ENCODE peak calls at places on chromosomes 13 and 19, in four cellular contexts. C is DND-41, E is HepG2, R is GM23338. O is an unnamed sample. For H3K4me1, the result is how much of the 10 kb centered on the place peaks cover.

GRCh38 chr13:25292301-25292700 is 5.0 kb upstream of the MTMR6 start:
- DNase-seq in C (peak), E (no peak), R (peak), O (no peak)

GRCh38 chr19:39470724-39471339 is 9.8 kb upstream of the TIMM50 start:
- DNase-seq in C (no peak), E (no peak), R (no peak), O (no peak)

GRCh38 chr13:30408319-30409101 is 13.8 kb upstream of the UBE2L5 start:
- DNase-seq in C (no peak), E (peak), R (peak), O (peak)

GRCh38 chr13:112114391-112114790 is 47.4 kb downstream of the SOX1 start:
- DNase-seq in C (no peak), E (no peak), R (no peak), O (no peak)

GRCh38 chr13:113927661-113928581 is 46.0 kb downstream of the C13orf46 start:
- DNase-seq in C (no peak), E (no peak), R (no peak), O (peak)

GRCh38 chr19:42369433-42370067 is 20.5 kb downstream of the CNFN start:
- DNase-seq in C (no peak), E (no peak), R (no peak), O (no peak)

GRCh38 chr13:94660695-94661324 is 51.5 kb downstream of the SOX21 start:
- DNase-seq in C (no peak), E (no peak), R (peak), O (no peak)

GRCh38 chr13:113041293-113041690 is 64.3 kb upstream of the F7 start:
- DNase-seq in C (no peak), E (no peak), R (no peak), O (no peak)

GRCh38 chr19:2723747-2724146 is 2.6 kb upstream of the DIRAS1 start:
- DNase-seq in C (no peak), E (no peak), R (no peak), O (no peak)

GRCh38 chr19:39915101-39915847 is 19.2 kb downstream of the FCGBP start:
- DNase-seq in C (no peak), E (no peak), R (peak), O (peak)

GRCh38 chr13:50636007-50636704 is 207.3 kb downstream of the DLEU7 start:
- DNase-seq in C (no peak), E (no peak), R (peak), O (peak)

GRCh38 chr13:24650157-24650556 is 30.1 kb upstream of the ATP12A start:
- DNase-seq in C (no peak), E (no peak), R (no peak), O (no peak)

GRCh38 chr13:33945477-33945876 is 127.5 kb downstream of the RFC3 start:
- DNase-seq in C (no peak), E (no peak), R (no peak), O (no peak)

GRCh38 chr13:22110368-22110767 is 439.5 kb downstream of the FGF9 start:
- DNase-seq in C (no peak), E (no peak), R (no peak), O (no peak)

GRCh38 chr13:49637989-49638388 is 9.7 kb downstream of the ARL11 start:
- DNase-seq in C (no peak), E (no peak), R (no peak), O (no peak)

GRCh38 chr13:50127017-50127725 is 111.9 kb downstream of the KCNRG start:
- DNase-seq in C (no peak), E (no peak), R (peak), O (peak)

GRCh38 chr19:4428326-4428975 is 26.0 kb downstream of the CHAF1A start:
- DNase-seq in C (no peak), E (no peak), R (no peak), O (no peak)

GRCh38 chr19:54521022-54521859 is 18.6 kb downstream of the LAIR2 start:
- DNase-seq in C (no peak), E (no peak), R (no peak), O (no peak)

GRCh38 chr19:41018736-41019290 is 27.7 kb downstream of the CYP2B6 start:
- DNase-seq in C (no peak), E (no peak), R (no peak), O (no peak)

GRCh38 chr13:110886475-110887241 is 28.2 kb downstream of the ANKRD10 start:
- DNase-seq in C (no peak), E (no peak), R (peak), O (no peak)

GRCh38 chr13:62875118-62875640 is 1459.5 kb upstream of the PCDH20 start:
- DNase-seq in C (no peak), E (no peak), R (no peak), O (no peak)

GRCh38 chr13:113086991-113087922 is 18.3 kb upstream of the F7 start:
- DNase-seq in C (no peak), E (no peak), R (no peak), O (no peak)

GRCh38 chr13:111131048-111131447 is 15.9 kb downstream of the ARHGEF7 start:
- DNase-seq in C (no peak), E (no peak), R (no peak), O (no peak)

GRCh38 chr13:110713981-110714797 is 689 bp downstream of the ING1 start:
- DNase-seq in C (peak), E (peak), R (peak), O (peak)

GRCh38 chr19:35790981-35791813 is 15.8 kb downstream of the ARHGAP33 start:
- DNase-seq in C (peak), E (peak), R (peak), O (no peak)

GRCh38 chr13:45194081-45194939 is 6.5 kb downstream of the KCTD4 start:
- DNase-seq in C (no peak), E (no peak), R (peak), O (peak)

GRCh38 chr19:18520848-18521691 is 800 bp downstream of the ELL start:
- DNase-seq in C (peak), E (no peak), R (peak), O (peak)

GRCh38 chr19:4278460-4278901 is 585 bp upstream of the SHD start:
- DNase-seq in C (no peak), E (no peak), R (peak), O (no peak)

GRCh38 chr19:1081301-1082164 is 13.6 kb downstream of the POLR2E start:
- DNase-seq in C (no peak), E (no peak), R (peak), O (peak)

GRCh38 chr13:43304449-43304848 is 281.1 kb downstream of the DNAJC15 start:
- DNase-seq in C (no peak), E (no peak), R (no peak), O (no peak)

GRCh38 chr19:5681446-5682292 is 842 bp downstream of the HSD11B1L start:
- DNase-seq in C (no peak), E (no peak), R (no peak), O (peak)

GRCh38 chr19:11446652-11447301 is 11.3 kb downstream of the PRKCSH start:
- DNase-seq in C (peak), E (no peak), R (peak), O (peak)

GRCh38 chr19:37813340-37813739 is 34.0 kb upstream of the ZNF573 start:
- DNase-seq in C (no peak), E (no peak), R (peak), O (no peak)

GRCh38 chr13:26561636-26562537 is 4.4 kb downstream of the WASF3 start:
- DNase-seq in C (no peak), E (peak), R (peak), O (peak)

GRCh38 chr13:97121894-97122293 is 100.2 kb upstream of the MBNL2 start:
- DNase-seq in C (no peak), E (no peak), R (no peak), O (no peak)

GRCh38 chr13:96346846-96347367 is 257.0 kb downstream of the HS6ST3 start:
- DNase-seq in C (no peak), E (no peak), R (no peak), O (no peak)

GRCh38 chr19:40392894-40393517 is 3.0 kb upstream of the HIPK4 start:
- DNase-seq in C (no peak), E (peak), R (no peak), O (peak)

GRCh38 chr19:10292789-10293636 is 3.3 kb downstream of the ICAM5 start:
- DNase-seq in C (no peak), E (no peak), R (peak), O (no peak)

GRCh38 chr19:10290876-10291553 is 1.3 kb downstream of the ICAM5 start:
- DNase-seq in C (no peak), E (peak), R (peak), O (peak)

GRCh38 chr19:10292206-10292788 is 2.5 kb downstream of the ICAM5 start:
- DNase-seq in C (no peak), E (peak), R (peak), O (peak)

GRCh38 chr19:10290439-10290875 is 705 bp downstream of the ICAM5 start:
- DNase-seq in C (no peak), E (no peak), R (peak), O (no peak)

GRCh38 chr19:10291554-10292205 is 1.9 kb downstream of the ICAM5 start:
- DNase-seq in C (no peak), E (no peak), R (no peak), O (no peak)
- H3K4me1 ChIP-seq in C (under half), E (half or more), R (under half), O (under half)

DNA sequence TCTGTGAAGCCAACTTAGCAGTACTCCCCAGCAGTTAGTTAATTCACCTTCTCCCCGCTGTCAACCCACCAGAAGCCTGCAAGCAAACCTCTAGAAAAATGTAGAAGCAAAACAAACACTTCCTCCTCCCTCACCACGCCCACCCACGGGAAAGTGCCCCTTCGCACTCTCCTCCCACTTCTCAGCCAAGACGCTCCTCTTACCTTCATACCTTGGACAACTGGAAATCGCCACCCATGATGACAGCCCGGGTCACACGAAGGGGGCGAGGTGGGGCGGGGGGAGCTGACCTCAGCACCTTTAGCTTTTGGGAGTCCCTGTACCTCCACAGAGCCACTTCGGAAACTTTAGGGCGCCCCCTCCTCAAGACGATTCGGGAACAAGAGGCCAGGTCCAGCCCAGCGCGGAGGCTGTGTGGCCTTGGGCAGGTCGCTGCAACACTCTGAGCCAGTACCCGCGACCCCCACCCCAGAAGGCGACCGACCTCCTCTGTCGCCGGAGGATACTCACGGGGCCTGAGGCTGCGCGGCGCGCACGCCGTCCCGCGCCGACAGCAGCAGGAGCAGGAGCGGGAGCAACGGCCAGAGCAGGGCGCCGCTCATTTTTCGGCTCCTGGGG is 460 bp downstream of the CPAMD8 start:
- DNase-seq in C (no peak), E (no peak), R (peak), O (peak)
- H2AFZ ChIP-seq in C (no peak), E (no peak), R (peak), O (peak)

DNA sequence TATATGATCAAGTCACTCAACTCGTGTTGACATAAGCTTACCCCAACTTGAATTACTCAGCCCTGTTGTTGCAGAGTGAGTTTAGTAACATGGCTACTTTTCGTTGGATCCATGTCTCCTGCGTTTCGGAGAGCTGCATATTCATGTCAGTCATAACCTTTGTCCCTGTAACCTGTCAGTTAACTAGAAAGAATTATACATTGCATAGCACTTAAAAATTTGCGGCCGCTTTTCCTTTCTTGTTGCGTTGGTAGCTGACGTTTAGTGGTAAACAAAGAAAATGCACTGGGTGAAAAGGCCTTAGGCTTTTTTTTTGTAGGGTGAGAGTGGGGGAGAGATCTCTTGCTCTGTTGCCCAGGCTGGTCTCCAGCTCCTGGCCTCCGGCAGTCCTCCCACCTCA is 14.2 kb downstream of the ZNF507 start:
- DNase-seq in C (no peak), E (no peak), R (no peak), O (no peak)
- TF ChIP-seq CTCF in C (no peak), E (no peak), R (no peak), O (no peak)

DNA sequence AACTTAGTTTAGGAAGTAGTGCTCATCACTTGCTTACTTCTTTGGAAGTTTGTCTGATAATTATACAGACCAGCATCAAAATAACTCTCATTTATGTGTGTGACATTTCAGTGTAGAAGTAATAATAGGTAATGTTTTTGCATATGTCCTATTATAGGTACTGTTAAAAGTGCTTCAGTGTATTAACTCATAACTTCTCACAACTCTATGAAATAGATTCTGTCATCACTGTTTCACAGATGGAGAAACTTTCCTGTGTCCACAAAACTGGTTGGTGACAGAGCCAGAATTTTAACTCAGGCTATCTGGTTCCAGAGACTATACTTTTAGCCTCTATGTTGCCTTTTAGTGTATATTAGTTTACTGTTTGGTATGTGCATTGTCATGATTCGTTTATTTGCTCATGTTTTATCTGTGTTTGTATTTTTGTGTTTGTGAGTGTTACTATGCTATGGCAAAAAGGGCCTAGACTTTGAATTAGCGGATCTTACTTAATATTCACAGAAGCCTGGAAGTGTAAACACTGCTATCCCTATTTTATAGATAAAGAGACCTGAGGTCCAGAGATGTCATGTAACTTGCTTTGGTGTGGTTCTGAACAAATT is 12.7 kb downstream of the LPAR6 start:
- DNase-seq in C (no peak), E (peak), R (no peak), O (no peak)
- H3K4me1 ChIP-seq in C (under half), E (half or more), R (under half), O (under half)

DNA sequence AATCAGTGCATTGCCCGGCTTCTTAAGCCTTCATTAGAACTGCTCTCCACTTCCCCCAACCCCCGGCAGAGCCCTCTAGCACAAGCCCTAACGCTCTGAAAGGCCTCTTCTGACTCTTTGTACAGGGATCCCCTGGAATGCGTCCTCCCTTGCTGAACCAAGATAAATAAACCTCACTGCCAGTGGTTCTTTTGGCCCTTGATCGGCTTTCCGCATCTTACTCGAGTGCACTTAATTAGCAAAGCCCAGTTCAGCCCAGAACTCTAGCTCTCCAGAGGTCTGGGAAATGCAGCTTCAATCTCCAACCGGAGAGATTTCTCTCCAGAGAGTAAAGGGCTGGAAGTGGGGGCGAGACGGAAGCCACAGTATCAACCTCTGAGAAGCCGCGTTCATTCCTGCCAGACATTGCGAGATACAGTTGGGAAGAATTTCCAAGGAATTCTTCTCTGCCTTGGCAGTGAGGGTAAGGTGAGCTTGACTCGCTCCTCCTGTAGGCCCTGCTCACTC is 8.7 kb upstream of the ZNF444 start:
- DNase-seq in C (no peak), E (peak), R (no peak), O (peak)
- H2AFZ ChIP-seq in C (no peak), E (peak), R (peak), O (peak)

GRCh38 chr19:29247051-29247450 is 34.1 kb upstream of the UQCRFS1 start:
- DNase-seq in C (no peak), E (no peak), R (no peak), O (no peak)
- TF ChIP-seq CTCF in C (peak), E (no peak), R (peak), O (no peak)